ENCODE peak calls at places on chromosome 22, in ten cellular contexts. N is IMR-90; E is endothelial cell of umbilical vein; Z is foreskin keratinocyte; H is body of pancreas; W is psoas muscle; X is CD8-positive, alpha-beta T cell; M is left ventricle myocardium inferior; I is A549; S is Peyer's patch. O is an unnamed sample.

GRCh38 chr22:36303874-36304273 is 50.9 kb downstream of the APOL1 start:
- DNase-seq in N (no peak), E (no peak), Z (no peak), H (no peak), W (no peak), X (no peak), M (no peak), I (no peak), S (peak; percentile 81), O (no peak)

GRCh38 chr22:37486224-37486845 is at the start of gene MFNG:
- DNase-seq in N (peak; percentile 6), E (peak; percentile 80), Z (no peak), H (peak; percentile 75), W (peak; percentile 71), X (peak; percentile 72), M (peak; percentile 70), I (peak; percentile 54), S (peak; percentile 81), O (peak; percentile 63)

GRCh38 chr22:36454916-36455570 is 26.4 kb downstream of the TXN2 start:
- DNase-seq in N (peak; percentile 84), E (peak; percentile 92), Z (no peak), H (peak; percentile 96), W (peak; percentile 90), X (peak; percentile 94), M (peak; percentile 93), I (peak; percentile 73), S (peak; percentile 97), O (peak; percentile 69)

GRCh38 chr22:37279469-37279868 is 2.8 kb upstream of the CYTH4 start:
- DNase-seq in N (peak; percentile 9), E (no peak), Z (no peak), H (no peak), W (no peak), X (no peak), M (no peak), I (no peak), S (no peak), O (no peak)

GRCh38 chr22:35921777-35922176 is 106.8 kb downstream of the RBFOX2 start:
- DNase-seq in N (peak; percentile 90), E (peak; percentile 90), Z (peak; percentile 63), H (peak; percentile 77), W (peak; percentile 30), X (peak; percentile 7), M (no peak), I (peak; percentile 31), S (no peak), O (peak; percentile 51)

GRCh38 chr22:37043214-37043827 is 8.2 kb upstream of the KCTD17 start:
- DNase-seq in N (no peak), E (no peak), Z (no peak), H (no peak), W (no peak), X (no peak), M (no peak), I (no peak), S (no peak), O (no peak)

GRCh38 chr22:23840026-23840425 is 1.2 kb upstream of the DERL3 start:
- DNase-seq in N (no peak), E (no peak), Z (no peak), H (no peak), W (no peak), X (no peak), M (no peak), I (no peak), S (no peak), O (no peak)

GRCh38 chr22:26894766-26895485 is 237.5 kb downstream of the MIAT start:
- DNase-seq in N (peak; percentile 92), E (peak; percentile 88), Z (peak; percentile 58), H (peak; percentile 41), W (no peak), X (no peak), M (no peak), I (peak; percentile 82), S (no peak), O (peak; percentile 85)

GRCh38 chr22:28108851-28109250 is 189.8 kb upstream of the PITPNB start:
- DNase-seq in N (no peak), E (no peak), Z (no peak), H (no peak), W (no peak), X (no peak), M (no peak), I (no peak), S (no peak), O (no peak)

GRCh38 chr22:35742342-35743100 is 24.8 kb downstream of the APOL5 start:
- DNase-seq in N (peak; percentile 81), E (peak; percentile 63), Z (peak; percentile 46), H (no peak), W (no peak), X (no peak), M (no peak), I (no peak), S (no peak), O (peak; percentile 22)

GRCh38 chr22:47035443-47035881 is 273.0 kb downstream of the TBC1D22A start:
- DNase-seq in N (no peak), E (no peak), Z (no peak), H (no peak), W (no peak), X (no peak), M (no peak), I (no peak), S (no peak), O (no peak)

GRCh38 chr22:34105461-34106062 is 185.3 kb upstream of the LARGE1 start:
- DNase-seq in N (no peak), E (no peak), Z (no peak), H (peak; percentile 76), W (peak; percentile 35), X (no peak), M (peak; percentile 53), I (peak; percentile 2), S (peak; percentile 72), O (no peak)

DNA sequence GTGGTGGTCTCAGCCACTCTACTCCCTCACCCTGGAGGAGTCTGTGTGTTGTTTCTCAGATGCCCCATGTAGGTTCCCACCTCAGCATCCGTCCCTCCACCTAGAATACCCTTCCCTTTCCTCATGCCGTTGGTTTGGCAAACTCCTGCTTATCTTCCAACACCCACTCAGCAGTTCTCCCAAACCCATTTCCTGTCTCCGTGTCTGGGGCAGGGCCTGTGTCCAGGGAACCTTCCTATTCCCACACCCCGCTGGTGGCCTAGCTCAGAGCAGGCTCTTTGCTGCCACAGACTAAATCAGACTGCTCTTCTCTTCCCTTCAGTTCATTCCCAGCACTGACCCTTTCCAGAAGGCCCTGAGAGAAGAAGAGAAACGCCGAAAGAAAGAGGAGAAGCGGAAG is 7.5 kb upstream of the SREBF2 start:
- DNase-seq in N (peak; percentile 42), E (peak; percentile 30), Z (no peak), H (no peak), W (no peak), X (no peak), M (peak; percentile 27), I (no peak), S (no peak), O (no peak)
- TF ChIP-seq CTCF in N (no peak), E (no peak), Z (no peak), H (no peak), W (no peak), X (no peak), M (no peak), I (no peak), S (no peak), O (no peak)

GRCh38 chr22:19663286-19663815 is 51.0 kb upstream of the SEPTIN5 start:
- DNase-seq in N (peak; percentile 76), E (peak; percentile 94), Z (peak; percentile 3), H (peak; percentile 79), W (peak; percentile 54), X (no peak), M (peak; percentile 80), I (no peak), S (no peak), O (no peak)
- H3K27ac ChIP-seq in N (no peak overlapping the region), E (no peak overlapping the region), Z (no peak overlapping the region), H (no peak overlapping the region), W (peak overlapping the region; percentile 8), X (no peak overlapping the region), M (peak overlapping the region; percentile 66), I (peak overlapping the region; percentile 33), S (no peak overlapping the region), O (peak overlapping the region; percentile 44)

DNA sequence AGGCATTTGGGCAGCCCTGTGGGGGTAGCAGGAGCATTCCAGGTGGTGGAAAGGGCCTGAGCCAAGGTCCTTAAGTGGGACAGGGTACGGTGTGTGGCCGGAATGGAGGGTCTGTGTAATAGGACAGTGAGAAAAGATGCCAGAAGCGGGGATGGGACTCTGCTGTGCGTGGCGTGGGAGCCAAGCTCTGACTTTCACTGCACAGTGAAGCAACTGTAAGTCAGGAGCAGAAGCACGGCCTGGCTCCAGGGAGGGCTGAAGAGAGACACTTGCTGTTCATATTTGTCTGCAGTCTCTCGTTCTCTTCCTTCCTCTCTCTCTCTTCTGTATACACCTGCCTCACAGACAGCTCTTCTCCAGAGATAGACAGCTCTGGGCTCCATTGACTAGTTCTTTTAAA is 1.9 kb downstream of the IL17RA start:
- DNase-seq in N (no peak), E (no peak), Z (no peak), H (no peak), W (no peak), X (no peak), M (no peak), I (no peak), S (no peak), O (no peak)
- TF ChIP-seq CTCF in N (no peak), E (no peak), Z (no peak), H (no peak), W (no peak), X (no peak), M (no peak), I (no peak), S (no peak), O (no peak)

GRCh38 chr22:18079706-18080230 is 2.0 kb downstream of the PEX26 start:
- DNase-seq in N (no peak), E (no peak), Z (no peak), H (no peak), W (no peak), X (no peak), M (no peak), I (no peak), S (no peak), O (no peak)
- H3K27ac ChIP-seq in N (no peak overlapping the region), E (no peak overlapping the region), Z (no peak overlapping the region), H (no peak overlapping the region), W (no peak overlapping the region), X (no peak overlapping the region), M (no peak overlapping the region), I (no peak overlapping the region), S (peak overlapping the region; percentile 94), O (no peak overlapping the region)

O was measured in RWPE1.